ENCODE peak calls at places on chromosomes 5 and 9, in ten cellular contexts. T is upper lobe of right lung; V is HL-60; Z is nephron progenitor cell; H is astrocyte of the cerebellum; G is stomach; Q is tibial artery; E is epithelial cell of esophagus; X is CD8-positive, alpha-beta T cell; R is lower lobe of right lung. M is an unnamed sample.

GRCh38 chr5:158115468-158115867 is 256.5 kb upstream of the CLINT1 start:
- DNase-seq in T (no peak), V (no peak), Z (no peak), H (no peak), G (no peak), Q (no peak), E (no peak), X (no peak), R (no peak), M (no peak)

GRCh38 chr9:126412945-126413344 is 86.3 kb downstream of the MVB12B start:
- DNase-seq in T (no peak), V (no peak), Z (no peak), H (no peak), G (no peak), Q (no peak), E (no peak), X (no peak), R (no peak), M (no peak)

GRCh38 chr9:98391406-98391805 is 136.0 kb upstream of the TBC1D2 start:
- DNase-seq in T (no peak), V (no peak), Z (no peak), H (no peak), G (no peak), Q (no peak), E (peak; percentile 84), X (no peak), R (no peak), M (no peak)

GRCh38 chr9:68894502-68894901 is 119.4 kb downstream of the PRKACG start:
- DNase-seq in T (no peak), V (no peak), Z (no peak), H (no peak), G (peak; percentile 63), Q (no peak), E (no peak), X (no peak), R (no peak), M (no peak)

GRCh38 chr9:135084881-135085760 is 2.3 kb upstream of the OLFM1 start:
- DNase-seq in T (no peak), V (no peak), Z (no peak), H (no peak), G (no peak), Q (no peak), E (no peak), X (no peak), R (peak; percentile 11), M (no peak)

GRCh38 chr5:115068239-115069086 is 101.2 kb downstream of the TRIM36 start:
- DNase-seq in T (no peak), V (no peak), Z (no peak), H (no peak), G (no peak), Q (no peak), E (peak; percentile 58), X (no peak), R (no peak), M (no peak)

GRCh38 chr9:5783982-5784381 is 48.9 kb downstream of the ERMP1 start:
- DNase-seq in T (no peak), V (no peak), Z (no peak), H (no peak), G (no peak), Q (no peak), E (no peak), X (no peak), R (no peak), M (no peak)

GRCh38 chr9:119298076-119298853 is 71.0 kb downstream of the BRINP1 start:
- DNase-seq in T (no peak), V (no peak), Z (no peak), H (no peak), G (no peak), Q (no peak), E (no peak), X (no peak), R (no peak), M (no peak)

GRCh38 chr5:136031713-136032112 is 2.9 kb downstream of the TGFBI start:
- DNase-seq in T (peak; percentile 46), V (no peak), Z (no peak), H (no peak), G (no peak), Q (no peak), E (no peak), X (no peak), R (no peak), M (no peak)

GRCh38 chr5:82058710-82059109 is 86.9 kb downstream of the ATG10 start:
- DNase-seq in T (no peak), V (no peak), Z (no peak), H (no peak), G (no peak), Q (no peak), E (no peak), X (no peak), R (no peak), M (no peak)

GRCh38 chr9:38074441-38074943 is 5.5 kb upstream of the SHB start:
- DNase-seq in T (peak; percentile 56), V (no peak), Z (no peak), H (no peak), G (no peak), Q (no peak), E (no peak), X (no peak), R (peak; percentile 56), M (no peak)

GRCh38 chr5:21219255-21219654 is 1231.3 kb upstream of the CDH18 start:
- DNase-seq in T (no peak), V (no peak), Z (no peak), H (no peak), G (no peak), Q (no peak), E (peak; percentile 78), X (no peak), R (no peak), M (no peak)

DNA sequence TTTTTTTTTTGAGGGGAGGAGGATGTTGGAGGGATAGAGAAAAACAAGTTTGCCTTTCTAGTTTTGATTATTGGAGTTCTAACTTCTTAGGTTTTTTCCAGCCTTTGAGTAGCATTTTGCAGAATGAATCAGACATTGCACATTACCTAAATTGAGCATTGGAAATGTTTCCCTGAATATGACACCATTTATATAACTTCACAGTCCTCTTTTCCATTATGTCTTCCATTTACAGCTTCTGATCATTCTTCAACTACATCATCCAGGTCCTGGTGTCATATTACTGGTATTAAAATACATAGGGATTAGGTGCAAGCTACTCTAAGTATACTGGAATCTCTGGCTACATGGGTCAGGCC is 286.1 kb downstream of the ARHGAP26 start:
- DNase-seq in T (no peak), V (no peak), Z (no peak), H (no peak), G (no peak), Q (no peak), E (no peak), X (no peak), R (no peak), M (no peak)
- TF ChIP-seq CTCF in T (no peak), V (no peak), Z (no peak), H (no peak), G (no peak), Q (no peak), E (no peak), X (no peak), R (no peak), M (no peak)

GRCh38 chr5:41522193-41522786 is 11.9 kb upstream of the PLCXD3 start:
- DNase-seq in T (no peak), V (no peak), Z (no peak), H (no peak), G (no peak), Q (no peak), E (no peak), X (no peak), R (no peak), M (no peak)
- TF ChIP-seq CTCF in T (no peak), V (no peak), Z (no peak), H (no peak), G (no peak), Q (no peak), E (no peak), X (no peak), R (no peak), M (no peak)

GRCh38 chr9:117180896-117181456 is 233.9 kb downstream of the ASTN2 start:
- DNase-seq in T (no peak), V (no peak), Z (no peak), H (no peak), G (no peak), Q (no peak), E (no peak), X (no peak), R (no peak), M (no peak)

GRCh38 chr9:117189121-117189520 is 225.7 kb downstream of the ASTN2 start:
- DNase-seq in T (no peak), V (no peak), Z (no peak), H (peak; percentile 44), G (no peak), Q (no peak), E (peak; percentile 26), X (no peak), R (no peak), M (no peak)

GRCh38 chr9:117188394-117188793 is 226.5 kb downstream of the ASTN2 start:
- DNase-seq in T (no peak), V (no peak), Z (no peak), H (peak; percentile 53), G (no peak), Q (no peak), E (no peak), X (no peak), R (no peak), M (no peak)

GRCh38 chr9:117187498-117187897 is 227.4 kb downstream of the ASTN2 start:
- DNase-seq in T (no peak), V (no peak), Z (no peak), H (no peak), G (no peak), Q (no peak), E (no peak), X (no peak), R (no peak), M (no peak)

DNA sequence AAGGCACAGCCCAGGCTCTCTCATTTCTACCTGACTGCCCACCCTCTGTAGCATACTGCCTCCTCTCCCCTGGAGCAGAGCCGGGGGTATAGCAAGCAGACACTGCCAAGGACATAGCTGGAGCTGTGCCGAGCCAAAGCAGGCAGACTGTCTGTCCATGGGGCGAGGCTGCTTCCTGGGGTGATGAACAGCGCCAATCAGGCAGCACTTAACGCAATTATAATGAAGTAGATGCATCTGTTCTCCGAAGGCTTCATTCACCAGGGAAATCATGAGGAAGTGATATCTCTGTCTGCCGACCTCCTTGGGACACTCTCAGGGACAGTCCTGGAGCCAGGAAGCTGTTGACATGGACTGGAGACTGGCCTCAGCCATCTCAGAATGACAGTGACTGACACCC is 230.7 kb downstream of the ASTN2 start:
- DNase-seq in T (no peak), V (no peak), Z (no peak), H (no peak), G (no peak), Q (no peak), E (no peak), X (no peak), R (no peak), M (no peak)
- TF ChIP-seq CTCF in T (no peak), V (no peak), Z (no peak), H (no peak), G (no peak), Q (no peak), E (no peak), X (no peak), R (no peak), M (no peak)

GRCh38 chr5:130549884-130550552 is 615.0 kb downstream of the HINT1 start:
- DNase-seq in T (no peak), V (no peak), Z (no peak), H (peak; percentile 60), G (no peak), Q (no peak), E (peak; percentile 83), X (no peak), R (no peak), M (no peak)

GRCh38 chr5:130550553-130550940 is 614.5 kb downstream of the HINT1 start:
- DNase-seq in T (no peak), V (no peak), Z (no peak), H (no peak), G (no peak), Q (no peak), E (no peak), X (no peak), R (no peak), M (no peak)

GRCh38 chr5:130555429-130555828 is 609.6 kb downstream of the HINT1 start:
- DNase-seq in T (no peak), V (no peak), Z (no peak), H (no peak), G (no peak), Q (no peak), E (no peak), X (no peak), R (no peak), M (no peak)
- TF ChIP-seq CTCF in T (no peak), V (no peak), Z (no peak), H (no peak), G (no peak), Q (no peak), E (no peak), X (no peak), R (no peak), M (no peak)